ENCODE peak calls at places on chromosomes 7 and 10, in eight cellular contexts. P, B, F, I, A, U, Y and L are unnamed samples. For H3K36me3, the result is how much of the 10 kb centered on the place peaks cover.

GRCh38 chr10:115949282-115949844 is 323.6 kb downstream of the GFRA1 start:
- DNase-seq in F (no peak), B (no peak), U (no peak), A (no peak), I (no peak), Y (no peak), P (no peak), L (no peak)

GRCh38 chr10:112835933-112836564 is 114.0 kb upstream of the TCF7L2 start:
- DNase-seq in A (peak), P (no peak), B (no peak), I (no peak), Y (no peak), F (peak), U (no peak), L (no peak)

GRCh38 chr10:18551473-18551872 is 99.9 kb downstream of the NSUN6 start:
- DNase-seq in I (no peak), P (no peak), Y (no peak), B (no peak), A (no peak), U (no peak), F (no peak), L (no peak)

GRCh38 chr10:84018826-84019225 is 120.5 kb upstream of the GHITM start:
- DNase-seq in P (no peak), Y (no peak), F (no peak), B (no peak), A (no peak), I (no peak), U (no peak), L (no peak)

GRCh38 chr10:64881257-64881656 is 1360.1 kb downstream of the REEP3 start:
- DNase-seq in A (no peak), F (no peak), I (no peak), B (no peak), P (no peak), Y (no peak), U (no peak), L (no peak)

GRCh38 chr10:78575400-78575799 is 493.4 kb upstream of the ZMIZ1 start:
- DNase-seq in F (no peak), P (no peak), U (no peak), Y (no peak), I (no peak), A (no peak), B (peak), L (no peak)

GRCh38 chr7:88218428-88218745 is 1.5 kb downstream of the SRI start:
- DNase-seq in Y (no peak), I (no peak), U (no peak), A (no peak), B (no peak), F (no peak), P (no peak), L (no peak)

GRCh38 chr10:28533315-28533564 is 322 bp downstream of the WAC start:
- DNase-seq in B (no peak), U (no peak), P (no peak), A (no peak), F (no peak), Y (no peak), I (no peak), L (no peak)

GRCh38 chr10:35552622-35553342 is 52.4 kb upstream of the GJD4 start:
- DNase-seq in B (no peak), I (no peak), U (peak), P (no peak), A (no peak), F (no peak), Y (no peak), L (no peak)

GRCh38 chr7:121575194-121575766 is 179.2 kb upstream of the FAM3C start:
- DNase-seq in Y (no peak), U (no peak), A (no peak), F (no peak), B (no peak), P (no peak), I (no peak), L (no peak)

DNA sequence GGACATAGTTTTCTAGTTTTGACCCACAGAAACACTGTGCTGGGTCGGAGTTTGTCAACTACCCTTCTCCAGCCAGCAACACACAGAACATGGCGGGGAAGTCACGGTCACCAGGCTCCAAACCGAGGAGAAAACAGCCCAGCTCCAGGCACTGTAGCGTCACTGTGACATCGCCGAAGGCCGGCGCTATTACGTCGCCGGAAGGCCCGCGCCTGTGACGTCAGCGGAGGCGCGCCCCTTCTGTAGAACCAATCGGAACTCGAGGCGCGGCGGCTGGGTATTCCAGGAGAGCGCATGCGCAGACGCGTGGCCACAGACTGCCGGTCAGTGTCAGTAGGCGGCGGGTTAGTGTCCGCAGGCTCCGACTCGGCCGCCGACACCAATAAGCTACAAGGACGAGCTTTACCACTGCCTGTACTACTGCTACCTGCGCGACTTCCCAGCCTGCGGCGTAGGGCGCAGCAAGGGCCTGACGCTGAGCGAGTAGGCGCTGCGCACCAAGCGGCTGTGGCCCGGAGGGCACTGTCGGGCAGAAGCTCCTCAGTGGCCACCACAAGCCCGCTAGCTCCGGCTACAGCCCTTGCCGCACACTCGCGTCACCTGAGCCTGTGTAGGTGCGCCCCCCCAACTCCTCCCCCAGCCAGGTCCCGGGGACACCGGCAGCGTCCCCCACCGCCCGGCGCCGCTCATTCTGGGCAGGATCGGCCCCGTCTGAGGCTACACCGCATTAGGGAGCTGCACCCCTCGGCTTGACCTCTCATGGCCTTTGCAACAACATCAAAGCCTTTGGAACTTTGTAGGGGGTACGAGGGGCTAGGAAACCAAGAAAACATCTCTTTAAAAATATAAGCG is 35.1 kb upstream of the SRRM3 start:
- DNase-seq in Y (peak), F (peak), B (peak), I (peak), A (peak), P (peak), U (peak), L (peak)
- TF ChIP-seq CTCF in Y (no peak), F (peak), B (peak), I (peak), A (peak), P (no peak), U (peak), L (no peak)

GRCh38 chr10:127534074-127534473 is 15.0 kb upstream of the NPS start:
- DNase-seq in A (no peak), I (no peak), P (no peak), F (no peak), B (no peak), U (no peak), Y (no peak), L (no peak)
- H3K4me3 ChIP-seq in A (no peak), I (no peak), P (no peak), F (no peak), B (no peak), U (no peak), Y (no peak), L (no peak)

DNA sequence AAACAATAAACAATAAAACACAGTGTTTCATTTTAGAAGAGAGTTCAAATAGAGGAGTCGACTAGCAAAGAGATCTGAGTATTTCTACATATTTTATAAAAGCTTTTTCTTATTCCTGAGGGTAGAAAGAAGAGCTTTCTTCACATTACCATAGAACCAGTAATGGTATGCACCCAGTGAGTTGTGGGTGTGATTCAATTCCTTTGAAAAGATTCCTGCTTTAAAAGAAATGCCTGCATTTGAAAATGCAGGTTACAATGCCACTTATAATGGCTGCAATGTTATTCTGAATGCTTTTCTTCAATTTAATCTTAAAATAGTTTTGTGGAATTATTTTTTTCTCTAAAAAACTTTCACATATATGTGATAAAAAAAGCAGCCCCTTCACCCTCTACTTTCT is 178.1 kb downstream of the CDC14C start:
- DNase-seq in B (no peak), F (no peak), P (no peak), Y (no peak), U (no peak), A (no peak), I (no peak), L (no peak)
- H3K36me3 ChIP-seq in B (under half), F (under half), P (under half), Y (under half), U (under half), A (under half), I (under half), L (under half)

GRCh38 chr7:66013938-66014337 is 31.9 kb upstream of the GUSB start:
- DNase-seq in A (no peak), Y (no peak), I (peak), P (peak), B (peak), F (no peak), U (no peak), L (no peak)
- TF ChIP-seq CTCF in A (no peak), Y (no peak), I (peak), P (no peak), B (peak), F (peak), U (peak), L (peak)